ENCODE peak calls at places on chromosomes 2 and 18, in ten cellular contexts. One of them, this sample, is unnamed.

GRCh38 chr18:49249523-49249922 is 210.9 kb downstream of the DYM start:
- DNase-seq in mammary epithelial cell: peak
- DNase-seq in MV-4-11: peak
- DNase-seq in HFFc6: peak
- DNase-seq in ACHN: peak
- DNase-seq in CD4-positive, alpha-beta T cell: no peak
- DNase-seq in dorsolateral prefrontal cortex: no peak
- DNase-seq in stimulated activated CD8-positive, alpha-beta memory T cell treated with anti-CD3 and anti-CD28 coated beads, Interleukin-2, amount 100 ng/mL, for 48 hours: no peak
- DNase-seq in aorta: no peak
- DNase-seq in HCEC 1CT: peak
- DNase-seq in this sample: no peak

GRCh38 chr2:86700705-86701104 is 19.4 kb upstream of the RMND5A start:
- DNase-seq in HCEC 1CT: no peak
- DNase-seq in MV-4-11: no peak
- DNase-seq in aorta: no peak
- DNase-seq in dorsolateral prefrontal cortex: no peak
- DNase-seq in ACHN: no peak
- DNase-seq in HFFc6: peak
- DNase-seq in stimulated activated CD8-positive, alpha-beta memory T cell treated with anti-CD3 and anti-CD28 coated beads, Interleukin-2, amount 100 ng/mL, for 48 hours: no peak
- DNase-seq in mammary epithelial cell: no peak
- DNase-seq in CD4-positive, alpha-beta T cell: no peak
- DNase-seq in this sample: no peak

GRCh38 chr2:24926220-24926601 is 6.2 kb upstream of the ADCY3 start:
- DNase-seq in HCEC 1CT: no peak
- DNase-seq in dorsolateral prefrontal cortex: no peak
- DNase-seq in stimulated activated CD8-positive, alpha-beta memory T cell treated with anti-CD3 and anti-CD28 coated beads, Interleukin-2, amount 100 ng/mL, for 48 hours: no peak
- DNase-seq in MV-4-11: no peak
- DNase-seq in ACHN: no peak
- DNase-seq in CD4-positive, alpha-beta T cell: no peak
- DNase-seq in aorta: no peak
- DNase-seq in HFFc6: no peak
- DNase-seq in mammary epithelial cell: no peak
- DNase-seq in this sample: no peak

GRCh38 chr18:12849548-12849947 is 34.5 kb downstream of the PTPN2 start:
- DNase-seq in mammary epithelial cell: peak
- DNase-seq in CD4-positive, alpha-beta T cell: no peak
- DNase-seq in ACHN: no peak
- DNase-seq in dorsolateral prefrontal cortex: no peak
- DNase-seq in stimulated activated CD8-positive, alpha-beta memory T cell treated with anti-CD3 and anti-CD28 coated beads, Interleukin-2, amount 100 ng/mL, for 48 hours: no peak
- DNase-seq in HFFc6: no peak
- DNase-seq in HCEC 1CT: no peak
- DNase-seq in MV-4-11: no peak
- DNase-seq in aorta: no peak
- DNase-seq in this sample: no peak

GRCh38 chr18:55510809-55511208 is 77.2 kb downstream of the TCF4 start:
- DNase-seq in HFFc6: peak
- DNase-seq in CD4-positive, alpha-beta T cell: no peak
- DNase-seq in aorta: no peak
- DNase-seq in MV-4-11: no peak
- DNase-seq in mammary epithelial cell: no peak
- DNase-seq in HCEC 1CT: peak
- DNase-seq in stimulated activated CD8-positive, alpha-beta memory T cell treated with anti-CD3 and anti-CD28 coated beads, Interleukin-2, amount 100 ng/mL, for 48 hours: no peak
- DNase-seq in ACHN: peak
- DNase-seq in dorsolateral prefrontal cortex: no peak
- DNase-seq in this sample: no peak

GRCh38 chr2:240149943-240150784 is 9.7 kb upstream of the OTOS start:
- DNase-seq in HFFc6: no peak
- DNase-seq in aorta: peak
- DNase-seq in HCEC 1CT: peak
- DNase-seq in mammary epithelial cell: no peak
- DNase-seq in MV-4-11: no peak
- DNase-seq in ACHN: peak
- DNase-seq in CD4-positive, alpha-beta T cell: no peak
- DNase-seq in stimulated activated CD8-positive, alpha-beta memory T cell treated with anti-CD3 and anti-CD28 coated beads, Interleukin-2, amount 100 ng/mL, for 48 hours: peak
- DNase-seq in dorsolateral prefrontal cortex: no peak
- DNase-seq in this sample: peak

GRCh38 chr18:79581911-79582310 is 97.7 kb upstream of the CTDP1 start:
- DNase-seq in CD4-positive, alpha-beta T cell: no peak
- DNase-seq in MV-4-11: no peak
- DNase-seq in dorsolateral prefrontal cortex: no peak
- DNase-seq in aorta: no peak
- DNase-seq in mammary epithelial cell: no peak
- DNase-seq in HFFc6: no peak
- DNase-seq in HCEC 1CT: no peak
- DNase-seq in ACHN: no peak
- DNase-seq in stimulated activated CD8-positive, alpha-beta memory T cell treated with anti-CD3 and anti-CD28 coated beads, Interleukin-2, amount 100 ng/mL, for 48 hours: no peak
- DNase-seq in this sample: no peak

GRCh38 chr18:28175047-28175929 is 1.6 kb downstream of the CDH2 start:
- DNase-seq in MV-4-11: no peak
- DNase-seq in aorta: peak
- DNase-seq in mammary epithelial cell: no peak
- DNase-seq in CD4-positive, alpha-beta T cell: no peak
- DNase-seq in HCEC 1CT: no peak
- DNase-seq in ACHN: peak
- DNase-seq in stimulated activated CD8-positive, alpha-beta memory T cell treated with anti-CD3 and anti-CD28 coated beads, Interleukin-2, amount 100 ng/mL, for 48 hours: no peak
- DNase-seq in dorsolateral prefrontal cortex: no peak
- DNase-seq in HFFc6: peak
- DNase-seq in this sample: no peak

GRCh38 chr2:72668647-72669046 is 157.2 kb downstream of the EXOC6B start:
- DNase-seq in aorta: no peak
- DNase-seq in HFFc6: no peak
- DNase-seq in mammary epithelial cell: no peak
- DNase-seq in MV-4-11: no peak
- DNase-seq in dorsolateral prefrontal cortex: no peak
- DNase-seq in ACHN: no peak
- DNase-seq in HCEC 1CT: no peak
- DNase-seq in stimulated activated CD8-positive, alpha-beta memory T cell treated with anti-CD3 and anti-CD28 coated beads, Interleukin-2, amount 100 ng/mL, for 48 hours: no peak
- DNase-seq in CD4-positive, alpha-beta T cell: no peak
- DNase-seq in this sample: no peak

GRCh38 chr2:184685999-184686841 is 87.9 kb downstream of the ZNF804A start:
- DNase-seq in MV-4-11: no peak
- DNase-seq in aorta: no peak
- DNase-seq in stimulated activated CD8-positive, alpha-beta memory T cell treated with anti-CD3 and anti-CD28 coated beads, Interleukin-2, amount 100 ng/mL, for 48 hours: no peak
- DNase-seq in HFFc6: no peak
- DNase-seq in mammary epithelial cell: peak
- DNase-seq in CD4-positive, alpha-beta T cell: no peak
- DNase-seq in HCEC 1CT: peak
- DNase-seq in ACHN: peak
- DNase-seq in dorsolateral prefrontal cortex: no peak
- DNase-seq in this sample: no peak